ENCODE peak calls at places on chromosomes 4 and X, in ten cellular contexts. G, H, W, B, X, Q, A, S, Z and U are unnamed samples.

GRCh38 chrX:96483642-96484160 is 200.9 kb upstream of the DIAPH2 start:
- DNase-seq in X (no peak), Z (no peak), W (no peak), H (peak; percentile 33), A (no peak), S (no peak), G (no peak), B (no peak), Q (no peak), U (no peak)

GRCh38 chr4:16667464-16667863 is 231.0 kb downstream of the LDB2 start:
- DNase-seq in A (no peak), W (no peak), Z (no peak), S (no peak), B (no peak), X (no peak), Q (no peak), H (no peak), G (no peak), U (no peak)

GRCh38 chrX:127577884-127578283 is 474.3 kb downstream of the ACTRT1 start:
- DNase-seq in Q (no peak), X (no peak), Z (no peak), B (no peak), G (no peak), W (no peak), H (no peak), S (no peak), A (no peak), U (no peak)

GRCh38 chrX:120753413-120754251 is 122.0 kb downstream of the CT47B1 start:
- DNase-seq in A (no peak), X (no peak), Z (no peak), W (no peak), Q (no peak), S (no peak), G (no peak), B (no peak), H (no peak), U (no peak)

GRCh38 chr4:37421614-37422013 is 177.1 kb downstream of the NWD2 start:
- DNase-seq in A (no peak), S (no peak), Z (no peak), Q (no peak), X (no peak), H (no peak), G (no peak), W (no peak), B (no peak), U (no peak)

GRCh38 chr4:575281-576141 is 584 bp downstream of the TMEM271 start:
- DNase-seq in X (no peak), B (no peak), S (peak; percentile 53), G (no peak), Z (no peak), H (peak; percentile 68), Q (peak; percentile 32), A (peak; percentile 85), W (peak; percentile 48), U (peak; percentile 31)

GRCh38 chrX:143633530-143634372 is 2.1 kb downstream of the SLITRK4 start:
- DNase-seq in G (no peak), S (no peak), W (peak; percentile 16), X (no peak), H (no peak), Z (peak; percentile 79), Q (peak; percentile 14), B (no peak), A (peak; percentile 26), U (peak; percentile 10)

GRCh38 chr4:90181644-90182043 is 54.5 kb downstream of the CCSER1 start:
- DNase-seq in B (no peak), S (no peak), A (peak; percentile 44), Z (no peak), X (no peak), G (no peak), Q (no peak), H (no peak), W (no peak), U (no peak)

GRCh38 chrX:27883468-27884092 is 75.8 kb downstream of the MAGEB10 start:
- DNase-seq in A (no peak), G (no peak), B (no peak), Z (no peak), Q (no peak), H (peak; percentile 30), W (no peak), X (no peak), S (no peak), U (no peak)
- H3K27me3 ChIP-seq in A (no peaks in the 10 kb centered on the region), G (no peaks in the 10 kb centered on the region), B (no peaks in the 10 kb centered on the region), Z (no peaks in the 10 kb centered on the region), Q (no peaks in the 10 kb centered on the region), H (peaks cover 16% of the 10 kb centered on the region), W (no peaks in the 10 kb centered on the region), X (no peaks in the 10 kb centered on the region), S (no peaks in the 10 kb centered on the region), U (no peaks in the 10 kb centered on the region)

GRCh38 chr4:78567502-78568075 is 16.0 kb downstream of the ANXA3 start:
- DNase-seq in Z (no peak), H (no peak), A (no peak), X (no peak), W (no peak), Q (no peak), S (no peak), G (no peak), B (no peak), U (no peak)

GRCh38 chr4:78565971-78566372 is 14.4 kb downstream of the ANXA3 start:
- DNase-seq in G (no peak), H (no peak), S (no peak), Q (no peak), Z (no peak), W (no peak), X (no peak), B (no peak), A (peak; percentile 69), U (no peak)

GRCh38 chr4:78569291-78569821 is 17.8 kb downstream of the ANXA3 start:
- DNase-seq in B (no peak), S (no peak), H (no peak), Q (no peak), G (no peak), Z (no peak), A (peak; percentile 60), X (no peak), W (peak; percentile 15), U (peak; percentile 13)

GRCh38 chr4:78566834-78567501 is 15.4 kb downstream of the ANXA3 start:
- DNase-seq in B (no peak), X (no peak), A (no peak), S (no peak), Z (no peak), H (no peak), W (no peak), G (no peak), Q (no peak), U (no peak)

DNA sequence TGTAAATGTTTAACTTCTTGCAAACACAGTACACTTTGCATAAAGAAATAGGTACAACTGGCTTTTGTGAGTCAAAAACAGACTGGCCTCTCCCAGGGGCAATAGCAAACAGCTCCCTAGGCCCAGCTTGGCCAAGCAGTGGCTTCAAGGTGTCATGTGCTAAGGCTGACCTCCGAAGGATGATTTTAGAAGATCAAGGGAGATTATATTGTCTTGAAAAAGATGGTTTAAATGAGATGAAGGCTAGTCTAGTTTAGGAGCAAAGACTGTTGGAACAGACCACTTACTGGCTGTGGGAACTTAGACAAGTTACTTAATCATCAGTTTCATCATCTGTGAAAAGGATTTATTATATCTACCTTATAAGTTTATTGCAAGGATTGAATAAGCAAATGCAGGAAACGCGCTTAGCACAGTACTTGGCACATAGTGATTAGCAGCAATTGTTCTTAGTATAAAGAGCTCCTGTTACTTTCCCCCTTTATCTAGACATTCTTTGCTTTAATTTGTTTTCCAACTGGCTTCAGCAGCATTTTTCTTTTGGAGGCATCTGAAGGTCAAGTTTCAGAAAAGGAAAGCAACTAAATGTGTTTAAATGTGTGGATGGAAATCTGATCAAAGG is 17.2 kb downstream of the ANXA3 start:
- DNase-seq in B (no peak), S (no peak), W (no peak), G (no peak), X (no peak), H (no peak), Z (no peak), Q (no peak), A (no peak), U (no peak)
- H3K4me1 ChIP-seq in B (peaks cover 20% of the 10 kb centered on the region), S (peaks cover 14% of the 10 kb centered on the region), W (no peaks in the 10 kb centered on the region), G (peaks cover 33% of the 10 kb centered on the region), X (no peaks in the 10 kb centered on the region), H (no peaks in the 10 kb centered on the region), Z (no peaks in the 10 kb centered on the region), Q (peaks cover 4% of the 10 kb centered on the region), A (peaks cover 45% of the 10 kb centered on the region), U (peaks cover 31% of the 10 kb centered on the region)

GRCh38 chr4:82458729-82459128 is 28.3 kb downstream of the ENOPH1 start:
- DNase-seq in W (no peak), G (no peak), X (no peak), S (no peak), H (no peak), A (no peak), B (no peak), Q (no peak), Z (no peak), U (no peak)

GRCh38 chr4:82452026-82452425 is 21.6 kb downstream of the ENOPH1 start:
- DNase-seq in W (no peak), Z (no peak), H (no peak), S (no peak), G (no peak), B (no peak), X (no peak), Q (no peak), A (no peak), U (no peak)

GRCh38 chr4:82462415-82462831 is 32.0 kb downstream of the ENOPH1 start:
- DNase-seq in Z (peak; percentile 92), G (peak; percentile 90), Q (peak; percentile 79), B (peak; percentile 73), S (peak; percentile 75), W (peak; percentile 95), H (peak; percentile 52), A (peak; percentile 93), X (peak; percentile 81), U (peak; percentile 93)

GRCh38 chr4:82461710-82462109 is 31.3 kb downstream of the ENOPH1 start:
- DNase-seq in A (no peak), X (no peak), G (no peak), B (no peak), W (no peak), Q (no peak), H (no peak), Z (no peak), S (no peak), U (no peak)

DNA sequence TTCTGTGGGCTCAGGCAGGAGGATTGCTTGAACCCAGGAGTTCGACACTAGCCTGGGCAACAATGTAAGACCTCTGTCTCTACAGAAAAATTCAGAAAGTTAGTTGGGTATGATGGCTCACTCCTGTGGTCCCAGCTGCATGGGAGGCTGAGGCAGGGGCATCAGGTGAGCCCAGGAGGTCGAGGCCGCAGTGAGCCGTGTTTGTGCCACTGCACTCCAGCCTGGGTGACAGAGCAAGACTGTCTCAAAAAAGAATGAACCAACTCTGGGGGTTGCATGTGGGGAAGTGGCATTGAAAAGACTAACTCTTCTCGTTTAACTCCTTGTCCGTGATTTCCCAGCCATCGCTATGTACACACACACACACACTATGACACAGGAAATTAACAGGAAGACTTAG is 26.9 kb downstream of the ENOPH1 start:
- DNase-seq in B (no peak), Q (no peak), H (no peak), S (no peak), A (no peak), W (no peak), G (no peak), Z (no peak), X (no peak), U (no peak)
- H3K36me3 ChIP-seq in B (peaks cover 13% of the 10 kb centered on the region), Q (no peaks in the 10 kb centered on the region), H (peaks cover 69% of the 10 kb centered on the region), S (peaks cover 87% of the 10 kb centered on the region), A (no peaks in the 10 kb centered on the region), W (no peaks in the 10 kb centered on the region), G (peaks cover 83% of the 10 kb centered on the region), Z (no peaks in the 10 kb centered on the region), X (peaks cover 3% of the 10 kb centered on the region), U (no peaks in the 10 kb centered on the region)

GRCh38 chrX:68938244-68939004 is 109.6 kb downstream of the EFNB1 start:
- DNase-seq in Q (no peak), H (no peak), G (no peak), X (no peak), A (no peak), W (peak; percentile 15), B (no peak), Z (no peak), S (no peak), U (no peak)

GRCh38 chrX:68942141-68942540 is 113.3 kb downstream of the EFNB1 start:
- DNase-seq in H (no peak), Q (no peak), G (peak; percentile 81), S (no peak), X (no peak), B (no peak), W (no peak), A (no peak), Z (no peak), U (peak; percentile 39)

GRCh38 chrX:68941385-68941952 is 112.6 kb downstream of the EFNB1 start:
- DNase-seq in Q (no peak), Z (no peak), A (no peak), X (no peak), H (no peak), W (no peak), G (no peak), S (no peak), B (no peak), U (no peak)

GRCh38 chrX:68940601-68941000 is 111.8 kb downstream of the EFNB1 start:
- DNase-seq in W (no peak), Q (no peak), B (no peak), A (no peak), S (no peak), X (no peak), H (no peak), Z (no peak), G (no peak), U (no peak)

DNA sequence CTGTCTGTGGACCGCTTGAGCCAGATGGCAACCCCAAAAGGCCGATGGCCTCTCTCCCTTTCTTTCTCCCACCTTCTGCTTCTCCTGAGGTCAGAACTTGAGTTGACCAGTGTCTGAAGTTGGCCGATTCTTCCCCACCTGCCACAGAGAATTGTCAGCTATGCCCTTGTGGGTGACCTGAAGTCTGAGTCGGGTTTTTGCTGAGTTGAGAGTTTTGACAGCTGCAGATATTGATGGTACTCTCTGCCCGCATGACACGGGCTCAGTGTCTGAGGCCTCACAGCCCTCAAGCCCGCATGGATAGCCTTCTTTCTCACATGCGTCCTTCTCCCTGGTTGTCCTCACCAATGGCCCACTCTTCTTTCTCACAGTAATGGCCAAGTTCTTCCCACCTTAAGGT is 111.0 kb downstream of the EFNB1 start:
- DNase-seq in Q (no peak), Z (no peak), A (no peak), W (no peak), H (no peak), G (no peak), X (no peak), B (no peak), S (no peak), U (no peak)
- H3K27me3 ChIP-seq in Q (no peaks in the 10 kb centered on the region), Z (no peaks in the 10 kb centered on the region), A (no peaks in the 10 kb centered on the region), W (peaks cover 3% of the 10 kb centered on the region), H (no peaks in the 10 kb centered on the region), G (no peaks in the 10 kb centered on the region), X (no peaks in the 10 kb centered on the region), B (no peaks in the 10 kb centered on the region), S (no peaks in the 10 kb centered on the region), U (no peaks in the 10 kb centered on the region)